ENCODE peak calls at places on chromosomes 7 and 10, in five cellular contexts. R is NCI-H1417; K is activated CD8-positive, alpha-beta memory T cell treated with anti-CD3 and anti-CD28 coated beads, Interleukin-2, amount 50 U/mL, for 48 hours; M is endodermal cell; C is mammary epithelial cell. O is an unnamed sample.

GRCh38 chr10:4254101-4254994 is 469.3 kb upstream of the KLF6 start:
- DNase-seq in R (no peak), K (no peak), M (no peak), C (peak), O (peak)

GRCh38 chr10:128604025-128604424 is 477.8 kb upstream of the MKI67 start:
- DNase-seq in R (no peak), K (no peak), M (no peak), C (no peak), O (no peak)

GRCh38 chr7:75989726-75990388 is 4.5 kb downstream of the TMEM120A start:
- DNase-seq in R (no peak), K (no peak), M (no peak), C (no peak), O (no peak)

GRCh38 chr10:49385939-49386922 is 9.7 kb downstream of the DRGX start:
- DNase-seq in R (no peak), K (no peak), M (no peak), C (no peak), O (no peak)

GRCh38 chr10:121998462-121998861 is 9.5 kb downstream of the TACC2 start:
- DNase-seq in R (no peak), K (no peak), M (no peak), C (no peak), O (no peak)

GRCh38 chr7:67937717-67938191 is 941.1 kb downstream of the TYW1 start:
- DNase-seq in R (no peak), K (no peak), M (no peak), C (peak), O (peak)

GRCh38 chr7:114225784-114226183 is 188.8 kb upstream of the FOXP2 start:
- DNase-seq in R (no peak), K (no peak), M (no peak), C (no peak), O (no peak)

GRCh38 chr7:23472556-23472955 is 2.3 kb upstream of the IGF2BP3 start:
- DNase-seq in R (no peak), K (no peak), M (no peak), C (no peak), O (no peak)

GRCh38 chr10:101002456-101002855 is 2.8 kb downstream of the LZTS2 start:
- DNase-seq in R (no peak), K (no peak), M (no peak), C (no peak), O (no peak)

GRCh38 chr7:47402941-47403340 is 179.0 kb downstream of the TNS3 start:
- DNase-seq in R (no peak), K (no peak), M (peak), C (no peak), O (no peak)

O was measured in bronchial epithelial cell.